ENCODE peak calls at places on chromosomes 5 and 9, in four cellular contexts. S is stomach, Q is colonic mucosa, P is Right ventricle myocardium superior. B is an unnamed sample.

GRCh38 chr9:81430727-81431126 is 258.6 kb downstream of the TLE1 start:
- DNase-seq in Q (no peak), S (no peak), P (no peak), B (no peak)

GRCh38 chr9:100498592-100498991 is 25.6 kb downstream of the TMEFF1 start:
- DNase-seq in S (no peak), Q (no peak), P (no peak), B (no peak)

GRCh38 chr5:160312139-160312959 is at the start of gene CCNJL:
- DNase-seq in Q (peak), P (peak), S (peak), B (peak)

GRCh38 chr9:132808645-132809044 is 69.4 kb downstream of the AK8 start:
- DNase-seq in S (no peak), P (no peak), Q (no peak), B (no peak)

GRCh38 chr5:1930880-1931589 is 48.3 kb upstream of the IRX4 start:
- DNase-seq in S (no peak), P (peak), Q (no peak), B (peak)

GRCh38 chr5:13745508-13745907 is 199.0 kb downstream of the DNAH5 start:
- DNase-seq in Q (no peak), P (no peak), S (no peak), B (peak)

GRCh38 chr9:76353280-76353679 is 40.9 kb downstream of the RFK start:
- DNase-seq in P (no peak), S (no peak), Q (no peak), B (no peak)

GRCh38 chr5:108634951-108635288 is 112.8 kb upstream of the FER start:
- DNase-seq in P (no peak), S (no peak), Q (no peak), B (no peak)

GRCh38 chr9:15475923-15476536 is 34.7 kb downstream of the PSIP1 start:
- DNase-seq in Q (no peak), P (no peak), S (no peak), B (no peak)

GRCh38 chr5:9365501-9365900 is 180.4 kb downstream of the SEMA5A start:
- DNase-seq in Q (no peak), P (no peak), S (no peak), B (no peak)

GRCh38 chr5:891117-891836 is 1.3 kb downstream of the BRD9 start:
- DNase-seq in Q (peak), S (no peak), P (no peak), B (peak)

GRCh38 chr9:103913899-103914298 is 180.2 kb upstream of the SMC2 start:
- DNase-seq in S (no peak), P (no peak), Q (no peak), B (no peak)

GRCh38 chr5:149153751-149154610 is 12.7 kb downstream of the ABLIM3 start:
- DNase-seq in Q (no peak), S (no peak), P (peak), B (peak)

GRCh38 chr9:113219972-113220371 is 1.1 kb downstream of the FKBP15 start:
- DNase-seq in Q (no peak), P (no peak), S (no peak), B (no peak)

GRCh38 chr5:14364576-14365472 is 216.8 kb upstream of the OTULINL start:
- DNase-seq in S (peak), P (no peak), Q (peak), B (no peak)

B was measured in osteoblast.